ENCODE peak calls at places on chromosome 18, in nine cellular contexts. K, T, N, V, R, P, W, U and L are unnamed samples.

GRCh38 chr18:58013241-58014211 is 30.5 kb upstream of the NEDD4L start:
- DNase-seq in K (no peak), T (no peak), N (no peak), V (no peak), R (no peak), P (no peak), W (no peak), U (no peak), L (no peak)

GRCh38 chr18:53796042-53796729 is 428.3 kb downstream of the MBD2 start:
- DNase-seq in K (no peak), T (no peak), N (peak), V (no peak), R (no peak), P (peak), W (peak), U (no peak), L (no peak)

GRCh38 chr18:44969214-44969842 is 288.6 kb downstream of the SETBP1 start:
- DNase-seq in K (no peak), T (no peak), N (no peak), V (no peak), R (no peak), P (peak), W (no peak), U (no peak), L (no peak)

GRCh38 chr18:59464521-59464920 is 105.5 kb upstream of the LMAN1 start:
- DNase-seq in K (no peak), T (no peak), N (no peak), V (no peak), R (no peak), P (no peak), W (no peak), U (no peak), L (no peak)

GRCh38 chr18:75247601-75248421 is 37.2 kb downstream of the TSHZ1 start:
- DNase-seq in K (no peak), T (no peak), N (peak), V (no peak), R (peak), P (peak), W (peak), U (peak), L (no peak)

GRCh38 chr18:76307293-76307690 is 187.8 kb downstream of the ZNF516 start:
- DNase-seq in K (no peak), T (no peak), N (no peak), V (no peak), R (no peak), P (no peak), W (no peak), U (no peak), L (no peak)

GRCh38 chr18:71398530-71398929 is 1109.7 kb downstream of the SOCS6 start:
- DNase-seq in K (no peak), T (peak), N (peak), V (peak), R (no peak), P (peak), W (peak), U (peak), L (no peak)

GRCh38 chr18:21111351-21112139 is at the start of gene ROCK1:
- DNase-seq in K (peak), T (peak), N (peak), V (peak), R (peak), P (peak), W (peak), U (peak), L (peak)

GRCh38 chr18:58615150-58616132 is 13.4 kb downstream of the ALPK2 start:
- DNase-seq in K (peak), T (no peak), N (no peak), V (no peak), R (no peak), P (no peak), W (no peak), U (no peak), L (no peak)

GRCh38 chr18:11496561-11497172 is 112.7 kb upstream of the SLC35G4 start:
- DNase-seq in K (no peak), T (no peak), N (no peak), V (no peak), R (no peak), P (no peak), W (no peak), U (no peak), L (no peak)

GRCh38 chr18:41721103-41721502 is 233.9 kb upstream of the PIK3C3 start:
- DNase-seq in K (no peak), T (no peak), N (peak), V (no peak), R (no peak), P (peak), W (no peak), U (no peak), L (no peak)

GRCh38 chr18:48990497-48991298 is 39.9 kb upstream of the SMAD7 start:
- DNase-seq in K (no peak), T (no peak), N (peak), V (no peak), R (no peak), P (peak), W (no peak), U (no peak), L (no peak)

GRCh38 chr18:68402784-68403183 is 312.1 kb downstream of the TMX3 start:
- DNase-seq in K (no peak), T (no peak), N (no peak), V (no peak), R (no peak), P (no peak), W (no peak), U (no peak), L (no peak)

GRCh38 chr18:55433688-55434087 is 154.3 kb downstream of the TCF4 start:
- DNase-seq in K (no peak), T (no peak), N (no peak), V (no peak), R (no peak), P (no peak), W (no peak), U (no peak), L (no peak)

GRCh38 chr18:59123588-59124369 is 15.9 kb upstream of the SEC11C start:
- DNase-seq in K (no peak), T (no peak), N (peak), V (no peak), R (no peak), P (peak), W (no peak), U (no peak), L (no peak)

GRCh38 chr18:13558132-13558531 is 168.2 kb downstream of the FAM210A start:
- DNase-seq in K (no peak), T (peak), N (peak), V (no peak), R (peak), P (peak), W (peak), U (peak), L (no peak)

GRCh38 chr18:75256376-75256775 is 45.8 kb downstream of the TSHZ1 start:
- DNase-seq in K (no peak), T (no peak), N (no peak), V (no peak), R (no peak), P (no peak), W (no peak), U (no peak), L (no peak)

DNA sequence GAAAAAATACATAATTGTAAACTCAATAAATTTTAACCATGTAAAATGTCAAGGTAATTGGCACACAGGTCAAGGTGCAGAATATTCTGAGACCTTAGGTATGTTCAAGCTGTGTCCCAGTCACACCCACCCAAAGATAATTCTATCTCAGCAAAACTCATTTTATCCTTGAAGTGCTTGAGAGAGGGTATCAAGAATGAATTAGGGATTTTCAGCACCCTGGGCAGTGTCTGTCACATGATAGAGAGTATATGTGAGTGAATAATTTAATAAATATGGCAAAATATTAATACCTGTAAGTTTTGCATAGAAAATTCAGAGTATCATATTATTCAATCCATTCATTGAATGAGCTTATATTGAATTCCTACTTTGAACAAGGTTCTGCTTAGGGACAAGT is 567.9 kb downstream of the FBXO15 start:
- DNase-seq in K (no peak), T (no peak), N (no peak), V (no peak), R (no peak), P (no peak), W (no peak), U (no peak), L (no peak)
- TF ChIP-seq CTCF in K (no peak), T (no peak), N (no peak), V (no peak), R (no peak), P (no peak), W (no peak), U (no peak), L (no peak)

DNA sequence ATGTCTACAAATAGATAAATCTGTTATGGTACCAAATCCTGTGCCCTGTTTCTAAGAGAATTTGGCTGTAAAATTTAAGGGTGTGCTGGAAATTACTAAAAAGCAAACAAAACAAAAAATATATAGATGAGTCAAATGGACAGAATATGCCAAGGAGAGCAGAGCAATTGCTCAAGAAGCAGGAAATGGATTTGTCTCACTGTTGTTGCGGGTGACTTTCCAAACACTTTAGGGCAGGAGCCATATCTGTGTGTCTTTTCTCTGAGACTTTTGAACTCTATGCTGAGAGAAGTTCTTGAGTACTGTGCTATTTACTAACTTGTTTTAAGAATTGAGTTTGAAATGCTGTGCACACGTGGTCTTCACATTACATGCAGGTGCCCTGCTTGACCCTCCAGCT is 221.7 kb downstream of the PHLPP1 start:
- DNase-seq in K (no peak), T (no peak), N (peak), V (no peak), R (no peak), P (peak), W (peak), U (no peak), L (no peak)
- TF ChIP-seq CTCF in K (no peak), T (no peak), N (no peak), V (no peak), R (no peak), P (no peak), W (no peak), U (no peak), L (no peak)

GRCh38 chr18:31101148-31102019 is 837 bp downstream of the DSC2 start:
- DNase-seq in K (no peak), T (peak), N (no peak), V (peak), R (no peak), P (peak), W (peak), U (no peak), L (no peak)
- TF ChIP-seq CTCF in K (no peak), T (peak), N (no peak), V (no peak), R (no peak), P (no peak), W (no peak), U (no peak), L (no peak)

DNA sequence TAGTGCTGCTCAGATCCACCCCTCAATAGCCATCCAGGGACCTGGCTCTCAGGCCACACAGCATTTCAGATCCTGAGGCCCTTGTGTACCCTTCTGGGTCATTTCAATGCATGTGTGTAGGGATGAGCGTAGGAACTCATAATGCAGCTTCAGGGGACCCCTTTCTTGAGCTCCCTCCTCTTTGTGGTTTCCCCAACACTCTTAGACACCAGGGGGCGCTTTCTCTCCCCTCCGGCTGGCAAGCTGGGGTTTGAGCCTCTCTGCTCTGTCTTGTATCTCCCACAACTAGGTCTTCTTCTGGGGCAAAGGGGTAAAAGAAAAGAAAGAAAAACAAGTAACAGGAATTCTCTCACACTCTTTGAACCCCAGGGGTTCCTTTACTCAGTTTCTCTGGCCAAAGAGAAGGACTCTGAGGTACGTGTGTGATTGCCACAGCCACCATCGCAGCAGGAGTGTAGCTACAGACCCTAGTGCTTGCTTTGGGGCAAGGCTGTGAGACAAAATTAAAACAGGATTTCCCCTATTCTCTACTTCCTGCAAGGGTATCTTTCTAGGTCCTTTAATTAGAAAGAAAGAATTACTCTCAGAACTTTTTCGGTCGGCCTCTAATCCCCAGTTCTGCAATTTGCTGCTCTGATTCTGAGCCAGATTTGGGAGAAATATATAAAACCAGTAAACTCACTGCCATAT is 38.0 kb downstream of the CABYR start:
- DNase-seq in K (no peak), T (peak), N (peak), V (peak), R (peak), P (peak), W (peak), U (peak), L (peak)
- TF ChIP-seq CTCF in K (peak), T (peak), N (peak), V (peak), R (peak), P (peak), W (peak), U (peak), L (no peak)

GRCh38 chr18:43648002-43648401 is 370.7 kb upstream of the SYT4 start:
- DNase-seq in K (no peak), T (no peak), N (peak), V (no peak), R (no peak), P (no peak), W (no peak), U (no peak), L (no peak)
- TF ChIP-seq CTCF in K (no peak), T (no peak), N (peak), V (no peak), R (no peak), P (peak), W (no peak), U (no peak), L (no peak)

GRCh38 chr18:36141576-36141975 is 11.9 kb downstream of the ELP2 start:
- DNase-seq in K (no peak), T (no peak), N (peak), V (no peak), R (no peak), P (no peak), W (peak), U (no peak), L (no peak)

GRCh38 chr18:36143391-36143790 is 13.7 kb downstream of the ELP2 start:
- DNase-seq in K (no peak), T (no peak), N (no peak), V (no peak), R (no peak), P (no peak), W (no peak), U (no peak), L (no peak)

GRCh38 chr18:36139251-36139650 is 9.6 kb downstream of the ELP2 start:
- DNase-seq in K (no peak), T (no peak), N (no peak), V (no peak), R (no peak), P (no peak), W (no peak), U (no peak), L (no peak)

GRCh38 chr18:36142751-36143150 is 13.1 kb downstream of the ELP2 start:
- DNase-seq in K (no peak), T (no peak), N (no peak), V (no peak), R (no peak), P (no peak), W (no peak), U (no peak), L (no peak)
- TF ChIP-seq CTCF in K (no peak), T (no peak), N (no peak), V (no peak), R (no peak), P (no peak), W (no peak), U (no peak), L (no peak)

GRCh38 chr18:2952605-2953004 is 60.3 kb downstream of the LPIN2 start:
- DNase-seq in K (no peak), T (no peak), N (no peak), V (no peak), R (no peak), P (no peak), W (no peak), U (no peak), L (no peak)

DNA sequence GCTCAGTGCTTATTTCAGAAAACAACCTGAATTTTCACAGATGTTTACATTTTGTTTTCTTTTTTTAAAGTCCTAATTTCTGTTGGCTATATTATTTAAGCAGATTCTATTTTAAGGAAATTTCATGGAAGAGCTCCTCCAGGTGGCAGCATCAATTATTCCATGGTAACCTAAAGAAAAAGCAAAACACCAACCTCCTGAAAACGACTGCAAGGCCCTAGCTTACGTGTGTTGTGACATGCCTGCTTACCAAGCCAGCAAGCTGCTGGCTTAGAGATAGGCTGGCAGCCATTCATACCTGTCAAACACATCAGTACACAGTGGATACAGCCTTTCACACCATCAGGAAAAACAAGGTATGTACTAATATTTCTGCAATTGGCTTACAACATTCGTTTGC is 64.9 kb downstream of the LPIN2 start:
- DNase-seq in K (no peak), T (no peak), N (peak), V (no peak), R (no peak), P (peak), W (peak), U (peak), L (no peak)
- TF ChIP-seq CTCF in K (no peak), T (peak), N (peak), V (peak), R (no peak), P (peak), W (no peak), U (no peak), L (no peak)

GRCh38 chr18:46264255-46264654 is 160.1 kb downstream of the HAUS1 start:
- DNase-seq in K (no peak), T (no peak), N (peak), V (no peak), R (no peak), P (peak), W (no peak), U (peak), L (no peak)
- TF ChIP-seq CTCF in K (no peak), T (no peak), N (peak), V (no peak), R (no peak), P (no peak), W (no peak), U (no peak), L (no peak)

GRCh38 chr18:8117008-8117376 is 492.2 kb upstream of the RAB12 start:
- DNase-seq in K (no peak), T (no peak), N (peak), V (no peak), R (no peak), P (peak), W (no peak), U (no peak), L (no peak)

GRCh38 chr18:8116346-8117007 is 492.8 kb upstream of the RAB12 start:
- DNase-seq in K (no peak), T (no peak), N (peak), V (no peak), R (no peak), P (peak), W (no peak), U (peak), L (no peak)

GRCh38 chr18:8114480-8114879 is 494.8 kb upstream of the RAB12 start:
- DNase-seq in K (no peak), T (no peak), N (no peak), V (no peak), R (no peak), P (no peak), W (no peak), U (no peak), L (no peak)
- TF ChIP-seq CTCF in K (no peak), T (no peak), N (no peak), V (no peak), R (no peak), P (no peak), W (no peak), U (no peak), L (no peak)

DNA sequence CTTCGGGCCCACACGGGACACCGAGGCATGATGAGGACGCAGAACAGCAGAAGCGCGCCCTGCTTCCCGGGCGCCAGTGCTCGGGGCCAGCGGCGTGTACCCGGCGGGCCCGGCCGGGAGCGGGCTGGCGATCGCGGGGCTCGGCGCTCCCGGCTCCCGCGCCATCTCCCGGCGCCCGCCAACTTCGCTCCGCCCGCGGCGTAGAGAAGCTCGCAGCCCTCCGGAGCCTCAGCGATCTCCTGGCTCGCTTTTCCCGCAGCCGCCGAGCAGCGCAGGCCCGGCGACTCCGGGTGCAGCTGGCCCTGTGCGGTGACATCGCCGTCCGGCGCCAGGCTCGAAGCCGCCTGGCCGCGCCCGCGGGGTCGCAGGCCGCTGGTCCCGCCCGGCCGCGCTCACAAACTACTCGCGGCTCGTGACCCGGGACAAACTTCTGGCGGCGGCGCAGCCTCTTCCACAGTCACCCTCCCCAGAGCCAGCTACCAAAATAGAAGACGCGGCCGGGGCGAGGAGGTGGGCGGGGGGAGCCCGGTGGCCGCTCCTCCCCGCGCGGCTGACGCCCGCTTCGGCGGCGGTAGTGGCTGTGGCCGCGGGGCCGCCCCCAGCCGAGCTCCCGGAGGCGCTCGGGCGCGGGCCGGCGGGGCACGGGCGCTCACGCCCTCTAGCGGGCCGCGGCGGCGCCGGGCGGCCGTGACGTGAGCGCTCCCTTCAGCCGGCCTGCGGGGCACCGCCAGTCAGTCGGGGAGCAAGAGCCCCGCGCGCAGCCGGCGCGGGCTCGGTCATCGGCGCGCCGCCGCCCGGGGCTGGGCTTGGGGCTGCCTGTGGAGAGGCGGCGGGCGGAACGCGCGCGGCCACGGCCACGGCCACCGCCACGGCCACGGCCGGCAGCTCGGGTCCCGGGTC is at the start of gene PTPRM:
- DNase-seq in K (peak), T (peak), N (peak), V (peak), R (peak), P (peak), W (peak), U (peak), L (peak)
- TF ChIP-seq CTCF in K (no peak), T (peak), N (peak), V (peak), R (no peak), P (peak), W (no peak), U (peak), L (no peak)